ENCODE peak calls at places on chromosomes 12 and 14, in nine cellular contexts. Z is activated CD8-positive, alpha-beta memory T cell treated with anti-CD3 and anti-CD28 coated beads, Interleukin-2, amount 50 U/mL, for 48 hours; C is hepatic stellate cell; A is left cardiac atrium; L is AG20443; E is AG09319; T is NCI-H460; K is stimulated activated CD4-positive, alpha-beta T cell treated with anti-CD3 and anti-CD28 coated beads, Interleukin-2, amount 100 ng/mL, for 24 hours; Q is nephron progenitor cell. N is an unnamed sample.

GRCh38 chr12:109020750-109021380 is at the start of gene SVOP:
- DNase-seq in A (peak), T (peak), C (peak), L (peak), Q (peak), Z (peak), E (peak), K (peak), N (peak)

GRCh38 chr14:33332497-33332896 is 393.8 kb downstream of the NPAS3 start:
- DNase-seq in E (no peak), Z (no peak), K (no peak), C (no peak), L (no peak), A (no peak), Q (no peak), T (no peak), N (no peak)

GRCh38 chr12:46608431-46609280 is 217.1 kb downstream of the SLC38A4 start:
- DNase-seq in A (no peak), T (no peak), C (peak), K (no peak), E (peak), L (peak), Z (no peak), Q (no peak), N (no peak)

GRCh38 chr12:13404631-13405473 is 208.3 kb downstream of the EMP1 start:
- DNase-seq in A (no peak), L (no peak), Z (no peak), K (no peak), E (no peak), Q (no peak), C (no peak), T (no peak), N (no peak)

GRCh38 chr12:96427269-96427729 is 27.1 kb upstream of the CDK17 start:
- DNase-seq in Z (peak), L (peak), Q (no peak), A (peak), E (peak), T (peak), C (peak), K (peak), N (peak)

GRCh38 chr12:123942277-123942653 is 30.4 kb downstream of the CCDC92 start:
- DNase-seq in Z (no peak), E (peak), Q (no peak), T (no peak), K (no peak), A (no peak), L (peak), C (peak), N (no peak)

GRCh38 chr12:127393896-127394295 is 873.1 kb upstream of the TMEM132C start:
- DNase-seq in T (no peak), E (peak), C (peak), Q (no peak), A (no peak), Z (no peak), K (no peak), L (peak), N (no peak)

GRCh38 chr14:93082576-93083001 is 33.1 kb downstream of the ITPK1 start:
- DNase-seq in K (no peak), A (no peak), E (no peak), Q (no peak), T (no peak), L (no peak), C (no peak), Z (no peak), N (peak)

GRCh38 chr14:79419571-79420327 is 791.6 kb downstream of the DIO2 start:
- DNase-seq in Z (no peak), C (no peak), Q (no peak), E (no peak), K (no peak), L (no peak), A (no peak), T (no peak), N (no peak)

GRCh38 chr12:22282283-22282682 is 52.2 kb downstream of the ST8SIA1 start:
- DNase-seq in Z (no peak), C (peak), A (no peak), K (no peak), L (peak), E (peak), Q (no peak), T (no peak), N (no peak)

GRCh38 chr12:118044075-118044474 is 16.9 kb downstream of the WSB2 start:
- DNase-seq in C (no peak), Q (no peak), L (no peak), E (no peak), T (no peak), K (no peak), A (no peak), Z (no peak), N (no peak)

GRCh38 chr12:103877288-103877687 is 36.3 kb upstream of the NT5DC3 start:
- DNase-seq in L (no peak), E (no peak), C (no peak), K (no peak), Q (no peak), T (no peak), A (no peak), Z (no peak), N (no peak)

GRCh38 chr12:57726884-57727757 is 11.4 kb downstream of the AGAP2 start:
- DNase-seq in Z (no peak), E (no peak), L (no peak), T (no peak), C (no peak), K (no peak), Q (peak), A (peak), N (peak)

GRCh38 chr12:132196038-132196872 is 52.0 kb downstream of the NOC4L start:
- DNase-seq in C (no peak), Z (no peak), A (no peak), T (no peak), K (no peak), E (no peak), Q (no peak), L (peak), N (no peak)

GRCh38 chr12:110688446-110689001 is 391 bp downstream of the HVCN1 start:
- DNase-seq in T (no peak), Z (no peak), C (peak), E (no peak), Q (peak), L (peak), A (no peak), K (no peak), N (no peak)

GRCh38 chr14:77752799-77753516 is 8.0 kb downstream of the SNW1 start:
- DNase-seq in E (no peak), Z (no peak), A (no peak), L (no peak), Q (no peak), T (no peak), K (no peak), C (no peak), N (no peak)

GRCh38 chr12:98416845-98417244 is 98.5 kb upstream of the TMPO start:
- DNase-seq in E (no peak), A (no peak), C (peak), Q (no peak), K (no peak), L (peak), Z (no peak), T (no peak), N (no peak)

GRCh38 chr14:74596747-74597456 is 15.1 kb downstream of the LTBP2 start:
- DNase-seq in L (peak), T (no peak), Z (no peak), Q (no peak), K (no peak), C (peak), A (no peak), E (no peak), N (peak)

GRCh38 chr14:69870613-69871012 is 8.6 kb upstream of the SMOC1 start:
- DNase-seq in K (no peak), A (no peak), E (no peak), Z (no peak), Q (no peak), C (no peak), L (no peak), T (no peak), N (no peak)

GRCh38 chr12:49619286-49619685 is 4.1 kb upstream of the PRPF40B start:
- DNase-seq in K (no peak), Z (no peak), L (no peak), E (no peak), Q (no peak), A (no peak), T (no peak), C (no peak), N (no peak)

GRCh38 chr14:89241934-89242670 is 174.9 kb downstream of the FOXN3 start:
- DNase-seq in E (no peak), T (no peak), A (no peak), K (no peak), C (no peak), Q (no peak), L (no peak), Z (no peak), N (no peak)

GRCh38 chr12:99110866-99111265 is 465.8 kb downstream of the APAF1 start:
- DNase-seq in Q (no peak), K (no peak), E (no peak), A (no peak), L (no peak), T (no peak), C (no peak), Z (no peak), N (no peak)

GRCh38 chr12:49945394-49946080 is 5.0 kb upstream of the AQP2 start:
- DNase-seq in L (peak), K (peak), T (peak), E (peak), A (peak), Q (peak), C (peak), Z (peak), N (peak)

GRCh38 chr12:8532045-8532444 is 8.7 kb downstream of the CLEC4E start:
- DNase-seq in T (no peak), Q (no peak), C (no peak), L (no peak), K (no peak), A (no peak), Z (no peak), E (no peak), N (no peak)

GRCh38 chr12:101501410-101502045 is 26.4 kb downstream of the SPIC start:
- DNase-seq in E (no peak), T (no peak), Q (no peak), Z (no peak), C (no peak), K (no peak), A (no peak), L (no peak), N (no peak)

GRCh38 chr14:61620130-61620946 is 75.0 kb upstream of the HIF1A start:
- DNase-seq in Z (no peak), L (peak), Q (no peak), K (peak), C (no peak), T (no peak), A (no peak), E (peak), N (no peak)

GRCh38 chr12:56192582-56192981 is 3.3 kb upstream of the SMARCC2 start:
- DNase-seq in A (no peak), T (no peak), K (no peak), C (no peak), E (no peak), Q (no peak), L (no peak), Z (no peak), N (no peak)

GRCh38 chr12:80195143-80195726 is 95.9 kb downstream of the OTOGL start:
- DNase-seq in Q (peak), K (no peak), Z (no peak), L (peak), T (peak), E (peak), A (peak), C (peak), N (no peak)

GRCh38 chr12:116066381-116067230 is 210.9 kb downstream of the MED13L start:
- DNase-seq in L (peak), K (peak), E (no peak), T (peak), Q (peak), A (peak), Z (no peak), C (peak), N (peak)

GRCh38 chr12:6062427-6063378 is 61.8 kb downstream of the VWF start:
- DNase-seq in L (peak), Q (peak), C (peak), K (peak), E (no peak), T (peak), Z (peak), A (no peak), N (no peak)

GRCh38 chr14:102574840-102575478 is 17.5 kb upstream of the RCOR1 start:
- DNase-seq in C (no peak), T (no peak), E (no peak), K (no peak), L (no peak), A (no peak), Z (no peak), Q (peak), N (no peak)

GRCh38 chr12:121861549-121862254 is 3.0 kb upstream of the HPD start:
- DNase-seq in Z (no peak), K (no peak), T (no peak), A (no peak), E (no peak), Q (peak), C (no peak), L (no peak), N (no peak)

GRCh38 chr12:46385439-46385838 is 12.9 kb upstream of the SLC38A2 start:
- DNase-seq in A (no peak), T (peak), C (no peak), K (no peak), Q (no peak), E (no peak), L (no peak), Z (no peak), N (no peak)